ENCODE peak calls at places on chromosomes 6 and 20, in eight cellular contexts. One of them, this sample, is unnamed. For H3K27me3 and H3K36me3, the result is how much of the 10 kb centered on the place peaks cover.

GRCh38 chr6:100260584-100260983 is 204.1 kb downstream of the SIM1 start:
- DNase-seq in CD4-positive, alpha-beta memory T cell: no peak
- DNase-seq in uterus: no peak
- DNase-seq in CD8-positive, alpha-beta T cell: no peak
- DNase-seq in left ventricle myocardium inferior: no peak
- DNase-seq in WERI-Rb-1: no peak
- DNase-seq in HCT116: no peak
- DNase-seq in K562: no peak
- DNase-seq in this sample: no peak

GRCh38 chr6:159256128-159256527 is 86.9 kb downstream of the FNDC1 start:
- DNase-seq in left ventricle myocardium inferior: no peak
- DNase-seq in HCT116: no peak
- DNase-seq in CD4-positive, alpha-beta memory T cell: no peak
- DNase-seq in WERI-Rb-1: no peak
- DNase-seq in uterus: no peak
- DNase-seq in CD8-positive, alpha-beta T cell: no peak
- DNase-seq in K562: no peak
- DNase-seq in this sample: no peak

GRCh38 chr6:90107721-90108364 is 188.8 kb downstream of the BACH2 start:
- DNase-seq in CD4-positive, alpha-beta memory T cell: no peak
- DNase-seq in uterus: no peak
- DNase-seq in K562: no peak
- DNase-seq in HCT116: no peak
- DNase-seq in WERI-Rb-1: no peak
- DNase-seq in CD8-positive, alpha-beta T cell: no peak
- DNase-seq in left ventricle myocardium inferior: no peak
- DNase-seq in this sample: no peak

GRCh38 chr6:114288696-114289095 is 54.1 kb downstream of the HS3ST5 start:
- DNase-seq in CD8-positive, alpha-beta T cell: no peak
- DNase-seq in K562: no peak
- DNase-seq in left ventricle myocardium inferior: no peak
- DNase-seq in CD4-positive, alpha-beta memory T cell: no peak
- DNase-seq in WERI-Rb-1: no peak
- DNase-seq in HCT116: no peak
- DNase-seq in uterus: no peak
- DNase-seq in this sample: no peak

GRCh38 chr6:25010917-25011625 is 75.3 kb upstream of the RIPOR2 start:
- DNase-seq in CD8-positive, alpha-beta T cell: no peak
- DNase-seq in HCT116: no peak
- DNase-seq in K562: no peak
- DNase-seq in CD4-positive, alpha-beta memory T cell: no peak
- DNase-seq in left ventricle myocardium inferior: no peak
- DNase-seq in WERI-Rb-1: no peak
- DNase-seq in uterus: no peak
- DNase-seq in this sample: no peak

GRCh38 chr20:40860487-40860902 is 168.1 kb upstream of the TOP1 start:
- DNase-seq in K562: no peak
- DNase-seq in CD4-positive, alpha-beta memory T cell: no peak
- DNase-seq in uterus: no peak
- DNase-seq in HCT116: peak
- DNase-seq in CD8-positive, alpha-beta T cell: no peak
- DNase-seq in WERI-Rb-1: no peak
- DNase-seq in left ventricle myocardium inferior: no peak
- DNase-seq in this sample: no peak

GRCh38 chr20:13654463-13655023 is 15.8 kb upstream of the TASP1 start:
- DNase-seq in HCT116: no peak
- DNase-seq in CD4-positive, alpha-beta memory T cell: no peak
- DNase-seq in K562: no peak
- DNase-seq in uterus: no peak
- DNase-seq in left ventricle myocardium inferior: no peak
- DNase-seq in WERI-Rb-1: no peak
- DNase-seq in CD8-positive, alpha-beta T cell: no peak
- DNase-seq in this sample: no peak

GRCh38 chr20:38651154-38651553 is 49.5 kb downstream of the ARHGAP40 start:
- DNase-seq in left ventricle myocardium inferior: no peak
- DNase-seq in CD8-positive, alpha-beta T cell: no peak
- DNase-seq in uterus: no peak
- DNase-seq in HCT116: no peak
- DNase-seq in WERI-Rb-1: no peak
- DNase-seq in K562: no peak
- DNase-seq in CD4-positive, alpha-beta memory T cell: no peak
- DNase-seq in this sample: no peak

GRCh38 chr6:79574636-79575035 is 37.4 kb upstream of the LCA5 start:
- DNase-seq in left ventricle myocardium inferior: no peak
- DNase-seq in CD4-positive, alpha-beta memory T cell: no peak
- DNase-seq in WERI-Rb-1: no peak
- DNase-seq in uterus: no peak
- DNase-seq in CD8-positive, alpha-beta T cell: no peak
- DNase-seq in HCT116: peak
- DNase-seq in K562: no peak
- DNase-seq in this sample: peak

GRCh38 chr6:136774228-136775041 is 17.8 kb downstream of the MAP3K5 start:
- DNase-seq in CD4-positive, alpha-beta memory T cell: no peak
- DNase-seq in left ventricle myocardium inferior: no peak
- DNase-seq in WERI-Rb-1: no peak
- DNase-seq in uterus: no peak
- DNase-seq in K562: no peak
- DNase-seq in CD8-positive, alpha-beta T cell: no peak
- DNase-seq in HCT116: no peak
- DNase-seq in this sample: no peak

GRCh38 chr6:155352812-155353211 is 38.5 kb upstream of the TFB1M start:
- DNase-seq in left ventricle myocardium inferior: no peak
- DNase-seq in WERI-Rb-1: no peak
- DNase-seq in CD4-positive, alpha-beta memory T cell: no peak
- DNase-seq in HCT116: no peak
- DNase-seq in CD8-positive, alpha-beta T cell: no peak
- DNase-seq in uterus: no peak
- DNase-seq in K562: no peak
- DNase-seq in this sample: no peak

GRCh38 chr6:136031982-136032381 is 180.5 kb downstream of the PDE7B start:
- DNase-seq in left ventricle myocardium inferior: no peak
- DNase-seq in WERI-Rb-1: peak
- DNase-seq in CD4-positive, alpha-beta memory T cell: no peak
- DNase-seq in K562: no peak
- DNase-seq in CD8-positive, alpha-beta T cell: no peak
- DNase-seq in HCT116: peak
- DNase-seq in uterus: no peak
- DNase-seq in this sample: no peak

GRCh38 chr20:56750430-56750829 is 121.3 kb downstream of the TFAP2C start:
- DNase-seq in WERI-Rb-1: no peak
- DNase-seq in left ventricle myocardium inferior: no peak
- DNase-seq in CD8-positive, alpha-beta T cell: no peak
- DNase-seq in K562: no peak
- DNase-seq in uterus: no peak
- DNase-seq in CD4-positive, alpha-beta memory T cell: no peak
- DNase-seq in HCT116: peak
- DNase-seq in this sample: peak

GRCh38 chr20:51710503-51710902 is 57.7 kb downstream of the ATP9A start:
- DNase-seq in uterus: no peak
- DNase-seq in CD8-positive, alpha-beta T cell: no peak
- DNase-seq in left ventricle myocardium inferior: no peak
- DNase-seq in CD4-positive, alpha-beta memory T cell: no peak
- DNase-seq in HCT116: no peak
- DNase-seq in WERI-Rb-1: no peak
- DNase-seq in K562: no peak
- DNase-seq in this sample: peak

GRCh38 chr20:2299301-2299700 is 3.5 kb downstream of the TGM3 start:
- DNase-seq in left ventricle myocardium inferior: peak
- DNase-seq in WERI-Rb-1: no peak
- DNase-seq in CD8-positive, alpha-beta T cell: no peak
- DNase-seq in CD4-positive, alpha-beta memory T cell: no peak
- DNase-seq in uterus: no peak
- DNase-seq in K562: no peak
- DNase-seq in HCT116: no peak
- DNase-seq in this sample: no peak

GRCh38 chr6:148502773-148503135 is 160.1 kb downstream of the SASH1 start:
- DNase-seq in left ventricle myocardium inferior: no peak
- DNase-seq in WERI-Rb-1: no peak
- DNase-seq in CD8-positive, alpha-beta T cell: no peak
- DNase-seq in uterus: no peak
- DNase-seq in K562: no peak
- DNase-seq in CD4-positive, alpha-beta memory T cell: no peak
- DNase-seq in HCT116: no peak
- DNase-seq in this sample: no peak

GRCh38 chr6:31799781-31800180 is 4.2 kb upstream of the VARS1 start:
- DNase-seq in HCT116: no peak
- DNase-seq in CD4-positive, alpha-beta memory T cell: no peak
- DNase-seq in K562: no peak
- DNase-seq in WERI-Rb-1: no peak
- DNase-seq in left ventricle myocardium inferior: no peak
- DNase-seq in CD8-positive, alpha-beta T cell: no peak
- DNase-seq in uterus: no peak
- DNase-seq in this sample: no peak

GRCh38 chr6:138503881-138504680 is 4.8 kb upstream of the NHSL1 start:
- DNase-seq in CD4-positive, alpha-beta memory T cell: no peak
- DNase-seq in HCT116: no peak
- DNase-seq in left ventricle myocardium inferior: no peak
- DNase-seq in uterus: no peak
- DNase-seq in CD8-positive, alpha-beta T cell: no peak
- DNase-seq in WERI-Rb-1: no peak
- DNase-seq in K562: no peak
- DNase-seq in this sample: no peak

GRCh38 chr6:139764498-139764986 is 390.1 kb upstream of the CITED2 start:
- DNase-seq in HCT116: peak
- DNase-seq in uterus: peak
- DNase-seq in left ventricle myocardium inferior: no peak
- DNase-seq in WERI-Rb-1: no peak
- DNase-seq in CD4-positive, alpha-beta memory T cell: no peak
- DNase-seq in CD8-positive, alpha-beta T cell: no peak
- DNase-seq in K562: peak
- DNase-seq in this sample: no peak

GRCh38 chr20:32443386-32443974 is 85.3 kb downstream of the ASXL1 start:
- DNase-seq in CD8-positive, alpha-beta T cell: no peak
- DNase-seq in CD4-positive, alpha-beta memory T cell: no peak
- DNase-seq in HCT116: no peak
- DNase-seq in WERI-Rb-1: no peak
- DNase-seq in K562: no peak
- DNase-seq in uterus: no peak
- DNase-seq in left ventricle myocardium inferior: no peak
- DNase-seq in this sample: peak

GRCh38 chr6:152983637-152984386 is 971 bp upstream of the FBXO5 start:
- DNase-seq in left ventricle myocardium inferior: peak
- DNase-seq in K562: peak
- DNase-seq in HCT116: peak
- DNase-seq in CD4-positive, alpha-beta memory T cell: peak
- DNase-seq in WERI-Rb-1: peak
- DNase-seq in CD8-positive, alpha-beta T cell: peak
- DNase-seq in uterus: peak
- DNase-seq in this sample: peak

DNA sequence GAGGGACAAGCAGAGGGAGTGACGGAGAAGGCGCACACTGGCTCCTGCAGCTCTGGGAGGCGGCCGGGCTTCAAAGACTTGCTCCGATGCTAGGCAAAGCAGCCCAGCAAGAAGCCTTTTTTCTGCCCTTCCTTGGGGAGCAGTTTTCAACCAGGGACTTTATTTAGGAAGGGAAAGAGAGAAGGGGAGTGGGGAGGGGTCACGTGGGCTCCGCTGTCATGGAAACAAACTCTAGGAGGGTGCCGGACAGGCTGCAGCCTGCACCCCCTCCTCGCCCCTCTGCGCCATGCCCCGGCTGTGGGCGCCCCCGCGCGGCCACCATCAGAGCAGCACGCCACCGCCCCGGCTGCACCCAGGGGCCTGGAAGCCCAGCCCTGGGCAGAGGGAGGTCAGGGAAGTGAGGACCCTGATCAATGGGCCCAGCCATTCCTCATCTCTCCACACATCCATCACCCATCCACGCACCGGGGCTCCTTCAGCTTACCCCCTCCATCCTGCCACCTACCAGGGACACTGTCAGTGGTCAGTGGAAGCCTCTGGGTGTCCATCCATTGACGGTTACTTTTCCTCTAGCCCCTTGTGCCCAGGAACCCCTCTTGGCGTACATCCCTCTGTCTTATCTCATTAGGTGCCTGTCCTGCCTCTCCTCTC is 66.6 kb upstream of the CCDC167 start:
- DNase-seq in HCT116: no peak
- DNase-seq in CD4-positive, alpha-beta memory T cell: peak
- DNase-seq in CD8-positive, alpha-beta T cell: peak
- DNase-seq in K562: peak
- DNase-seq in uterus: peak
- DNase-seq in WERI-Rb-1: peak
- DNase-seq in left ventricle myocardium inferior: peak
- DNase-seq in this sample: peak
- H3K4me3 ChIP-seq in HCT116: no peak
- H3K4me3 ChIP-seq in CD4-positive, alpha-beta memory T cell: no peak
- H3K4me3 ChIP-seq in CD8-positive, alpha-beta T cell: peak
- H3K4me3 ChIP-seq in K562: no peak
- H3K4me3 ChIP-seq in uterus: peak
- H3K4me3 ChIP-seq in WERI-Rb-1: peak
- H3K4me3 ChIP-seq in left ventricle myocardium inferior: peak
- H3K4me3 ChIP-seq in this sample: peak

GRCh38 chr6:165662671-165663282 is at the start of gene PDE10A:
- DNase-seq in CD4-positive, alpha-beta memory T cell: no peak
- DNase-seq in K562: no peak
- DNase-seq in left ventricle myocardium inferior: peak
- DNase-seq in HCT116: no peak
- DNase-seq in CD8-positive, alpha-beta T cell: no peak
- DNase-seq in WERI-Rb-1: peak
- DNase-seq in uterus: peak
- DNase-seq in this sample: peak
- H3K27me3 ChIP-seq in CD4-positive, alpha-beta memory T cell: under half
- H3K27me3 ChIP-seq in K562: under half
- H3K27me3 ChIP-seq in left ventricle myocardium inferior: under half
- H3K27me3 ChIP-seq in HCT116: under half
- H3K27me3 ChIP-seq in CD8-positive, alpha-beta T cell: under half
- H3K27me3 ChIP-seq in WERI-Rb-1: half or more
- H3K27me3 ChIP-seq in uterus: under half
- H3K27me3 ChIP-seq in this sample: half or more

GRCh38 chr6:115582386-115582785 is 478.3 kb downstream of the FRK start:
- DNase-seq in K562: no peak
- DNase-seq in left ventricle myocardium inferior: no peak
- DNase-seq in CD8-positive, alpha-beta T cell: no peak
- DNase-seq in CD4-positive, alpha-beta memory T cell: no peak
- DNase-seq in WERI-Rb-1: no peak
- DNase-seq in HCT116: no peak
- DNase-seq in uterus: no peak
- DNase-seq in this sample: no peak

GRCh38 chr6:115573866-115574265 is 486.8 kb downstream of the FRK start:
- DNase-seq in HCT116: no peak
- DNase-seq in CD4-positive, alpha-beta memory T cell: no peak
- DNase-seq in left ventricle myocardium inferior: no peak
- DNase-seq in CD8-positive, alpha-beta T cell: no peak
- DNase-seq in uterus: no peak
- DNase-seq in K562: no peak
- DNase-seq in WERI-Rb-1: no peak
- DNase-seq in this sample: no peak

GRCh38 chr6:115575298-115575697 is 485.4 kb downstream of the FRK start:
- DNase-seq in K562: no peak
- DNase-seq in left ventricle myocardium inferior: no peak
- DNase-seq in CD4-positive, alpha-beta memory T cell: no peak
- DNase-seq in CD8-positive, alpha-beta T cell: no peak
- DNase-seq in HCT116: no peak
- DNase-seq in WERI-Rb-1: no peak
- DNase-seq in uterus: no peak
- DNase-seq in this sample: no peak

GRCh38 chr6:115577270-115577669 is 483.4 kb downstream of the FRK start:
- DNase-seq in CD8-positive, alpha-beta T cell: no peak
- DNase-seq in K562: no peak
- DNase-seq in HCT116: no peak
- DNase-seq in uterus: no peak
- DNase-seq in CD4-positive, alpha-beta memory T cell: no peak
- DNase-seq in WERI-Rb-1: no peak
- DNase-seq in left ventricle myocardium inferior: no peak
- DNase-seq in this sample: no peak
- H3K36me3 ChIP-seq in CD8-positive, alpha-beta T cell: under half
- H3K36me3 ChIP-seq in K562: under half
- H3K36me3 ChIP-seq in HCT116: under half
- H3K36me3 ChIP-seq in uterus: under half
- H3K36me3 ChIP-seq in CD4-positive, alpha-beta memory T cell: under half
- H3K36me3 ChIP-seq in WERI-Rb-1: under half
- H3K36me3 ChIP-seq in left ventricle myocardium inferior: under half
- H3K36me3 ChIP-seq in this sample: under half

GRCh38 chr6:28824793-28825731 is 98.7 kb downstream of the TRIM27 start:
- DNase-seq in K562: no peak
- DNase-seq in CD4-positive, alpha-beta memory T cell: no peak
- DNase-seq in CD8-positive, alpha-beta T cell: no peak
- DNase-seq in HCT116: no peak
- DNase-seq in uterus: no peak
- DNase-seq in left ventricle myocardium inferior: no peak
- DNase-seq in WERI-Rb-1: no peak
- DNase-seq in this sample: peak
- H3K4me3 ChIP-seq in K562: peak
- H3K4me3 ChIP-seq in CD4-positive, alpha-beta memory T cell: no peak
- H3K4me3 ChIP-seq in CD8-positive, alpha-beta T cell: no peak
- H3K4me3 ChIP-seq in HCT116: no peak
- H3K4me3 ChIP-seq in uterus: no peak
- H3K4me3 ChIP-seq in left ventricle myocardium inferior: no peak
- H3K4me3 ChIP-seq in WERI-Rb-1: peak
- H3K4me3 ChIP-seq in this sample: peak